ENCODE peak calls at places on chromosomes 1 and 21, in nine cellular contexts. F, R, V, S, A, Z, E, C and N are unnamed samples. For H3K4me1, the result is how much of the 10 kb centered on the place peaks cover.

GRCh38 chr1:112296908-112297307 is 99.1 kb upstream of the CTTNBP2NL start:
- DNase-seq in F (no peak), R (no peak), V (no peak), S (no peak), A (no peak), Z (no peak), E (peak), C (no peak), N (peak)

GRCh38 chr21:29875873-29876272 is 63.9 kb downstream of the GRIK1 start:
- DNase-seq in F (no peak), R (no peak), V (no peak), S (no peak), A (no peak), Z (no peak), E (no peak), C (no peak), N (no peak)

GRCh38 chr1:161084205-161084988 is 5.0 kb downstream of the NECTIN4 start:
- DNase-seq in F (no peak), R (no peak), V (no peak), S (no peak), A (no peak), Z (no peak), E (peak), C (no peak), N (no peak)

GRCh38 chr1:47183308-47184089 is 6.3 kb downstream of the PDZK1IP1 start:
- DNase-seq in F (no peak), R (no peak), V (no peak), S (no peak), A (no peak), Z (no peak), E (no peak), C (peak), N (no peak)

GRCh38 chr1:192546596-192547199 is 28.9 kb upstream of the RGS1 start:
- DNase-seq in F (no peak), R (no peak), V (no peak), S (no peak), A (no peak), Z (no peak), E (peak), C (no peak), N (no peak)

GRCh38 chr1:104190821-104191220 is 441.1 kb downstream of the AMY1C start:
- DNase-seq in F (no peak), R (no peak), V (no peak), S (no peak), A (no peak), Z (no peak), E (no peak), C (no peak), N (no peak)

GRCh38 chr1:212967767-212968166 is 17.4 kb downstream of the VASH2 start:
- DNase-seq in F (peak), R (peak), V (peak), S (no peak), A (peak), Z (no peak), E (peak), C (no peak), N (no peak)

GRCh38 chr1:154427173-154428139 is 22.3 kb downstream of the IL6R start:
- DNase-seq in F (no peak), R (peak), V (no peak), S (no peak), A (no peak), Z (no peak), E (peak), C (no peak), N (no peak)

GRCh38 chr1:84946631-84947030 is 50.3 kb downstream of the MCOLN2 start:
- DNase-seq in F (no peak), R (no peak), V (peak), S (no peak), A (no peak), Z (no peak), E (no peak), C (no peak), N (no peak)

GRCh38 chr1:67619080-67619479 is 65.9 kb upstream of the GADD45A start:
- DNase-seq in F (no peak), R (no peak), V (peak), S (no peak), A (no peak), Z (no peak), E (peak), C (no peak), N (no peak)

GRCh38 chr1:119448112-119448511 is 33.2 kb downstream of the HSD3B2 start:
- DNase-seq in F (no peak), R (no peak), V (peak), S (no peak), A (peak), Z (no peak), E (no peak), C (no peak), N (no peak)

GRCh38 chr1:25831569-25832196 is 11.9 kb downstream of the MTFR1L start:
- DNase-seq in F (no peak), R (no peak), V (no peak), S (no peak), A (no peak), Z (no peak), E (no peak), C (no peak), N (no peak)

GRCh38 chr1:162497104-162497722 is 405 bp upstream of the UHMK1 start:
- DNase-seq in F (no peak), R (no peak), V (no peak), S (no peak), A (peak), Z (no peak), E (no peak), C (no peak), N (no peak)

GRCh38 chr1:89022167-89022959 is at the start of gene GBP3:
- DNase-seq in F (no peak), R (no peak), V (peak), S (no peak), A (no peak), Z (peak), E (peak), C (no peak), N (no peak)

GRCh38 chr1:225817611-225818061 is 7.7 kb downstream of the EPHX1 start:
- DNase-seq in F (no peak), R (peak), V (peak), S (peak), A (no peak), Z (no peak), E (peak), C (no peak), N (peak)

DNA sequence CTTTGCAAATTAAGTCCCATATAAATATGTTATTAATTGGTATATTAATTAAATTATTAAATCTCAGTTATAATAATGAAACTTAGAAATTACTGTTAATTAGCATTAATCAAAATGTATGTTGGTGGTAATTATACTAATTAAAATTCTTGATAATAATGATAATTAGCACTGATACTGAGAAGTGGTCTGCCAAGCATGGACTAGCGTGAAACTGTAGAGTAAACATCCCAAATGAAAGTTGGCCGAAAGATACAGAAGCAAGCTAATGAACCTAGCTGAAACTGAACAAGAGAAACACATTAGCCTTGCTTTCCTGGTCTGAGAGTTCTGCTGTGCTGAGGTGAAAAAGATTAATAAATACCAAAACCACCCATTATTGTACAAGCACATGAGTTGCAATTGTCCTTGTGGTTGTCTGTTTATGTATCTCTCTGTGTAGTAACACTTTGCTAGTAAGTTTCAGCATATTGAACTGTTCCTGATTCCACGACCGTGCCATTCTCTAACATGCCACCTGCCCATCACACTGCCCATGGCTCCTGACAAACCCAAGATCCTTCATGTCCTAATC is 341.8 kb downstream of the PLPP3 start:
- DNase-seq in F (no peak), R (no peak), V (no peak), S (no peak), A (no peak), Z (no peak), E (no peak), C (no peak), N (no peak)
- H3K4me1 ChIP-seq in F (under half), R (under half), V (under half), S (under half), A (under half), Z (under half), E (under half), C (under half), N (under half)

GRCh38 chr1:1069711-1070676 is 4.1 kb downstream of the RNF223 start:
- DNase-seq in F (no peak), R (no peak), V (peak), S (no peak), A (peak), Z (no peak), E (no peak), C (no peak), N (no peak)
- H3K27ac ChIP-seq in F (no peak), R (no peak), V (no peak), S (no peak), A (no peak), Z (no peak), E (no peak), C (no peak), N (no peak)

GRCh38 chr1:209882286-209882685 is 54.5 kb downstream of the UTP25 start:
- DNase-seq in F (no peak), R (no peak), V (no peak), S (no peak), A (no peak), Z (no peak), E (no peak), C (no peak), N (no peak)
- H3K4me1 ChIP-seq in F (under half), R (under half), V (half or more), S (under half), A (under half), Z (under half), E (under half), C (under half), N (under half)

GRCh38 chr1:205348559-205349477 is 7.9 kb downstream of the KLHDC8A start:
- DNase-seq in F (no peak), R (no peak), V (no peak), S (no peak), A (no peak), Z (no peak), E (no peak), C (no peak), N (no peak)

GRCh38 chr1:205351984-205352713 is 4.6 kb downstream of the KLHDC8A start:
- DNase-seq in F (no peak), R (no peak), V (peak), S (no peak), A (peak), Z (no peak), E (peak), C (no peak), N (no peak)

GRCh38 chr1:205350124-205350523 is 6.6 kb downstream of the KLHDC8A start:
- DNase-seq in F (no peak), R (no peak), V (no peak), S (no peak), A (no peak), Z (no peak), E (no peak), C (no peak), N (no peak)

GRCh38 chr1:205353612-205354011 is 3.1 kb downstream of the KLHDC8A start:
- DNase-seq in F (no peak), R (no peak), V (no peak), S (no peak), A (no peak), Z (no peak), E (no peak), C (no peak), N (no peak)

DNA sequence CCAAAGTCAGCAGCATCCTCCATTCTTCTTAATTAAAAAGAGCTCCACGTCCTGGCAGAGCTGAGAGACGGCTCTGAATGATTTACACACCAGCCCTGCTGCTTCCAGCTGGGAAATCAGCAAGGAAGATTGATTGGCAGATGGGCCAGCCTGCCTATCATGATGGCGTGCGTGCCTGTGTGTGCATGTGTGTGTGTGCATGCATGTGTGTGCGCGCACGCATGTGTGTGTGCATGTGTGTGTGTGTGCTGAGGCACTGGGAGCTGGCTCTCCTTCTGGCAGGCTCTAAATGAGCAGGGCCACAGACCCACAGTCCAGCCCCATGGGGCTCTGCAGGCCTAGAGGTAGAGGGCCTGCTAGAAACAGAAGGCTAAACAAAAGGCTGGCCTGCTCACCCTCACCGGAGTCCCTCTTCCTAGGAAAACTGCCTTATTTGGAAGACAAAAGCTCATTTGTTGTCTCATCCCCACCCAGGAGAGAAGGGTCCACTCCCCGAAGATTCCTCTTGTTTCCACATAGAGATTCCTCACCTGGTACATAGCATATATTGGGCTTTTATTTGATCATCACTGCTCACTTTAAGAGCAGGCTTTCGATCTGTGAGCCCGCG is 6.0 kb downstream of the KLHDC8A start:
- DNase-seq in F (no peak), R (no peak), V (no peak), S (no peak), A (peak), Z (no peak), E (no peak), C (no peak), N (no peak)
- H3K27ac ChIP-seq in F (no peak), R (no peak), V (no peak), S (no peak), A (peak), Z (no peak), E (no peak), C (no peak), N (no peak)

DNA sequence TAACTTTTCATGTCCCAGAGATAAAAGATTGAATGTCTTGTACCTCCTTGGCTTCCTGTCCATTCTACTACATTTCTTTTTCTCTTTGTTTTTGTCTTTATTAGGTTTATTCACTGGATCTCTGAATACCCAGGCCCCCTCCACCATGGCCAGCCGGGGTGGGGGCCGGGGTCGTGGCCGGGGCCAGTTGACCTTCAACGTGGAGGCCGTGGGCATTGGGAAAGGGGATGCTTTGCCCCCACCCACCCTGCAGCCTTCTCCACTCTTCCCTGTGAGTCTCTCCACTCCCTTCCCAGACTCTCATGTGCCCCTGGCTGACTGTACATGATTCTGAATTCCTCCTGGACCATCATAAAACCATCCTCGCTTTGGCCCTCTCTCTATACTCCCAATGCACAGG is 10.2 kb downstream of the POLR3GL start:
- DNase-seq in F (no peak), R (peak), V (no peak), S (no peak), A (no peak), Z (no peak), E (no peak), C (peak), N (no peak)
- H3K4me1 ChIP-seq in F (under half), R (under half), V (under half), S (under half), A (under half), Z (under half), E (under half), C (under half), N (under half)